ENCODE peak calls at places on chromosomes 7 and 10, in eight cellular contexts. O is neural progenitor cell; R is A673; F is kidney tubule cell; C is posterior cingulate gyrus; Q is stimulated activated CD8-positive, alpha-beta memory T cell treated with anti-CD3 and anti-CD28 coated beads, Interleukin-2, amount 100 ng/mL, for 1 hour; M is GM06990; S is HT-29. G is an unnamed sample.

GRCh38 chr7:2670720-2671391 is 17.1 kb upstream of the AMZ1 start:
- DNase-seq in O (peak; percentile 86), R (peak; percentile 77), F (peak; percentile 56), C (peak; percentile 72), Q (peak; percentile 40), M (peak; percentile 74), S (peak; percentile 78), G (peak; percentile 81)

GRCh38 chr10:133195611-133196010 is 34.4 kb upstream of the UTF1 start:
- DNase-seq in O (no peak), R (no peak), F (no peak), C (no peak), Q (no peak), M (no peak), S (no peak), G (no peak)

GRCh38 chr10:35232509-35232908 is 103.8 kb upstream of the CCNY start:
- DNase-seq in O (no peak), R (peak; percentile 32), F (no peak), C (no peak), Q (no peak), M (no peak), S (no peak), G (no peak)

GRCh38 chr10:126759531-126759930 is 89.0 kb upstream of the C10orf90 start:
- DNase-seq in O (no peak), R (no peak), F (no peak), C (no peak), Q (no peak), M (no peak), S (no peak), G (no peak)

GRCh38 chr7:27242580-27243339 is at the start of gene EVX1:
- DNase-seq in O (peak; percentile 72), R (no peak), F (no peak), C (no peak), Q (no peak), M (no peak), S (peak; percentile 25), G (peak; percentile 89)

GRCh38 chr7:1694551-1694950 is 24.5 kb downstream of the ELFN1 start:
- DNase-seq in O (no peak), R (no peak), F (no peak), C (no peak), Q (no peak), M (no peak), S (no peak), G (no peak)

GRCh38 chr10:72259491-72260214 is 14.1 kb upstream of the DDIT4 start:
- DNase-seq in O (no peak), R (peak; percentile 75), F (no peak), C (no peak), Q (no peak), M (no peak), S (no peak), G (peak; percentile 72)

GRCh38 chr10:110311357-110311949 is 6.7 kb upstream of the SMNDC1 start:
- DNase-seq in O (peak; percentile 82), R (peak; percentile 86), F (peak; percentile 66), C (no peak), Q (no peak), M (no peak), S (peak; percentile 81), G (peak; percentile 79)

GRCh38 chr10:28036587-28036986 is 37.7 kb upstream of the ODAD2 start:
- DNase-seq in O (no peak), R (no peak), F (peak; percentile 71), C (no peak), Q (no peak), M (no peak), S (no peak), G (no peak)

GRCh38 chr7:121872831-121873764 is at the start of gene PTPRZ1:
- DNase-seq in O (peak; percentile 95), R (peak; percentile 48), F (peak; percentile 27), C (peak; percentile 41), Q (no peak), M (peak; percentile 3), S (no peak), G (peak; percentile 82)

GRCh38 chr7:95974108-95974507 is 201.8 kb downstream of the DYNC1I1 start:
- DNase-seq in O (no peak), R (no peak), F (no peak), C (no peak), Q (no peak), M (no peak), S (no peak), G (no peak)

GRCh38 chr7:123791001-123791400 is 42.2 kb upstream of the WASL start:
- DNase-seq in O (no peak), R (no peak), F (no peak), C (no peak), Q (no peak), M (no peak), S (no peak), G (no peak)

GRCh38 chr10:19302117-19302516 is 253.5 kb downstream of the MALRD1 start:
- DNase-seq in O (no peak), R (no peak), F (peak; percentile 77), C (no peak), Q (no peak), M (no peak), S (peak; percentile 11), G (no peak)

GRCh38 chr7:42189535-42189934 is 47.5 kb downstream of the GLI3 start:
- DNase-seq in O (no peak), R (peak; percentile 84), F (peak; percentile 80), C (no peak), Q (no peak), M (no peak), S (no peak), G (no peak)